ENCODE peak calls at places on chromosomes 3 and 15, in five cellular contexts. N, W, R, F and O are unnamed samples.

GRCh38 chr3:16350041-16350952 is 85.3 kb downstream of the OXNAD1 start:
- DNase-seq in W (no peak), F (no peak), N (no peak), R (no peak), O (no peak)

GRCh38 chr3:197490098-197490497 is 65.7 kb downstream of the BDH1 start:
- DNase-seq in F (no peak), N (no peak), W (no peak), R (no peak), O (no peak)

GRCh38 chr3:128879125-128879969 is at the start of gene ACAD9:
- DNase-seq in N (peak), W (peak), R (peak), F (peak), O (peak)

GRCh38 chr15:47384316-47384715 is 333.0 kb upstream of the SEMA6D start:
- DNase-seq in R (no peak), F (no peak), N (no peak), W (no peak), O (no peak)

GRCh38 chr15:60362318-60363023 is 35.3 kb downstream of the ANXA2 start:
- DNase-seq in R (no peak), W (no peak), N (peak), F (no peak), O (no peak)

GRCh38 chr3:102514241-102514640 is 79.4 kb downstream of the ZPLD1 start:
- DNase-seq in W (no peak), R (no peak), N (no peak), F (peak), O (no peak)

GRCh38 chr15:63135804-63136203 is 14.1 kb downstream of the LACTB start:
- DNase-seq in R (no peak), N (no peak), F (no peak), W (no peak), O (no peak)

GRCh38 chr3:64195786-64196185 is 29.5 kb downstream of the PRICKLE2 start:
- DNase-seq in R (no peak), F (no peak), W (no peak), N (no peak), O (no peak)

GRCh38 chr15:70698412-70698811 is 64.9 kb downstream of the UACA start:
- DNase-seq in F (no peak), R (no peak), W (no peak), N (no peak), O (no peak)

GRCh38 chr3:131535131-131535530 is 32.4 kb upstream of the MRPL3 start:
- DNase-seq in R (no peak), N (no peak), W (no peak), F (no peak), O (no peak)

GRCh38 chr3:12507871-12508281 is 23.6 kb downstream of the TSEN2 start:
- DNase-seq in N (no peak), W (no peak), R (no peak), F (no peak), O (no peak)

GRCh38 chr3:128551872-128552271 is 58.9 kb upstream of the GATA2 start:
- DNase-seq in R (no peak), F (no peak), N (no peak), W (no peak), O (no peak)

GRCh38 chr15:31485911-31486461 is 159.4 kb downstream of the KLF13 start:
- DNase-seq in F (no peak), R (no peak), W (no peak), N (no peak), O (no peak)

GRCh38 chr15:27826902-27827321 is 272.2 kb downstream of the OCA2 start:
- DNase-seq in R (no peak), N (no peak), W (no peak), F (no peak), O (no peak)

GRCh38 chr3:30401971-30402370 is 204.4 kb upstream of the TGFBR2 start:
- DNase-seq in F (no peak), W (no peak), R (no peak), N (no peak), O (no peak)

GRCh38 chr3:32700244-32700643 is 15.3 kb downstream of the CNOT10 start:
- DNase-seq in N (no peak), F (no peak), W (no peak), R (no peak), O (no peak)

GRCh38 chr3:117788086-117788485 is 1078.5 kb downstream of the TUSC7 start:
- DNase-seq in W (no peak), N (no peak), F (no peak), R (no peak), O (no peak)

GRCh38 chr3:188446014-188446413 is 292.1 kb downstream of the LPP start:
- DNase-seq in R (no peak), W (no peak), N (no peak), F (no peak), O (no peak)

GRCh38 chr15:56053046-56053400 is 59.6 kb upstream of the NEDD4 start:
- DNase-seq in W (no peak), F (no peak), R (no peak), N (no peak), O (no peak)

GRCh38 chr3:128293930-128294329 is 140.6 kb downstream of the EEFSEC start:
- DNase-seq in N (no peak), W (no peak), F (no peak), R (no peak), O (no peak)

GRCh38 chr15:101276501-101277037 is 716 bp downstream of the SELENOS start:
- DNase-seq in N (peak), R (no peak), W (no peak), F (no peak), O (no peak)

GRCh38 chr15:55518641-55519040 is 10.6 kb upstream of the DNAAF4 start:
- DNase-seq in R (no peak), N (no peak), F (no peak), W (no peak), O (no peak)

GRCh38 chr15:61337541-61337940 is 108.4 kb upstream of the RORA start:
- DNase-seq in N (no peak), F (no peak), W (no peak), R (no peak), O (no peak)

GRCh38 chr3:101203411-101203810 is 117.0 kb downstream of the IMPG2 start:
- DNase-seq in N (no peak), F (no peak), R (no peak), W (no peak), O (no peak)

GRCh38 chr3:30292192-30292893 is 314.1 kb upstream of the TGFBR2 start:
- DNase-seq in W (no peak), N (no peak), R (no peak), F (no peak), O (no peak)

GRCh38 chr15:65530318-65531111 is at the start of gene HACD3:
- DNase-seq in F (no peak), W (peak), N (peak), R (peak), O (peak)

GRCh38 chr3:157573780-157574378 is 70.7 kb upstream of the VEPH1 start:
- DNase-seq in W (no peak), F (no peak), R (no peak), N (no peak), O (no peak)

GRCh38 chr3:14245822-14246221 is 67.2 kb downstream of the LSM3 start:
- DNase-seq in W (no peak), N (no peak), F (no peak), R (no peak), O (no peak)

GRCh38 chr15:69153067-69153466 is 7.4 kb upstream of the GLCE start:
- DNase-seq in W (no peak), F (no peak), R (no peak), N (no peak), O (no peak)

GRCh38 chr3:155185623-155186022 is 105.5 kb downstream of the MME start:
- DNase-seq in R (no peak), W (no peak), F (no peak), N (no peak), O (no peak)

GRCh38 chr3:178771511-178771910 is 235.3 kb downstream of the KCNMB2 start:
- DNase-seq in N (no peak), R (no peak), F (no peak), W (no peak), O (no peak)

GRCh38 chr3:16407365-16407764 is 106.1 kb downstream of the RFTN1 start:
- DNase-seq in W (no peak), N (no peak), F (no peak), R (no peak), O (no peak)

GRCh38 chr15:49154799-49155109 is 645 bp downstream of the COPS2 start:
- DNase-seq in W (no peak), F (no peak), R (no peak), N (no peak), O (no peak)

GRCh38 chr3:42222942-42223693 is 42.9 kb downstream of the CCK start:
- DNase-seq in R (no peak), F (no peak), N (no peak), W (no peak), O (no peak)

GRCh38 chr15:48191574-48192225 is at the start of gene CTXN2:
- DNase-seq in W (no peak), N (no peak), R (peak), F (no peak), O (peak)